ENCODE peak calls at places on chromosomes 13 and 19, in nine cellular contexts. U, R, N, C, S, D, X, G and M are unnamed samples.

GRCh38 chr19:10226021-10226375 is 5.1 kb downstream of the S1PR2 start:
- DNase-seq in U (no peak), G (no peak), S (no peak), X (no peak), R (no peak), D (no peak), C (no peak), N (no peak), M (no peak)

GRCh38 chr13:78787189-78787588 is 128.2 kb upstream of the OBI1 start:
- DNase-seq in R (no peak), C (no peak), X (no peak), D (no peak), S (no peak), U (no peak), N (no peak), G (no peak), M (no peak)

GRCh38 chr19:15028490-15028889 is 20.8 kb upstream of the CASP14 start:
- DNase-seq in S (no peak), N (no peak), R (no peak), G (no peak), U (no peak), X (no peak), C (no peak), D (no peak), M (no peak)

GRCh38 chr19:4140237-4140711 is 13.2 kb upstream of the CREB3L3 start:
- DNase-seq in X (peak), D (no peak), G (no peak), C (peak), U (no peak), N (peak), S (peak), R (peak), M (peak)

GRCh38 chr13:26693749-26694463 is 66.7 kb downstream of the GPR12 start:
- DNase-seq in U (no peak), G (no peak), X (no peak), N (no peak), R (no peak), C (no peak), D (no peak), S (peak), M (no peak)

GRCh38 chr19:28425431-28425931 is 787.5 kb downstream of the UQCRFS1 start:
- DNase-seq in D (no peak), C (no peak), X (no peak), N (peak), G (no peak), R (no peak), U (no peak), S (peak), M (no peak)

GRCh38 chr13:113035209-113035800 is 66.3 kb downstream of the MCF2L start:
- DNase-seq in R (no peak), X (no peak), C (no peak), G (no peak), S (no peak), U (no peak), D (no peak), N (no peak), M (no peak)

GRCh38 chr19:12703056-12703455 is 6.6 kb upstream of the FBXW9 start:
- DNase-seq in C (peak), R (no peak), U (peak), S (no peak), D (no peak), X (no peak), N (peak), G (peak), M (peak)

GRCh38 chr13:80338781-80339577 is 1.9 kb downstream of the SPRY2 start:
- DNase-seq in X (peak), R (no peak), G (no peak), S (peak), C (peak), D (no peak), N (peak), U (peak), M (peak)

GRCh38 chr19:55070755-55071502 is 4.7 kb upstream of the EPS8L1 start:
- DNase-seq in N (peak), C (no peak), U (no peak), R (no peak), D (no peak), G (no peak), S (peak), X (no peak), M (no peak)

GRCh38 chr19:50710094-50710493 is 9.5 kb downstream of the SHANK1 start:
- DNase-seq in S (no peak), R (no peak), X (no peak), G (no peak), D (no peak), C (no peak), N (no peak), U (no peak), M (no peak)